ENCODE peak calls at places on chromosomes 4 and X, in six cellular contexts. E, V, I, R, Q and Y are unnamed samples.

GRCh38 chrX:107686792-107687191 is 58.5 kb downstream of the PRPS1 start:
- DNase-seq in E (no peak), V (no peak), Q (no peak), I (no peak), R (no peak), Y (no peak)

GRCh38 chrX:39907964-39908616 is 189.7 kb downstream of the BCOR start:
- DNase-seq in E (no peak), V (no peak), R (no peak), Q (peak; percentile 61), I (peak; percentile 30), Y (peak; percentile 91)

GRCh38 chr4:129862461-129862860 is 766.5 kb downstream of the C4orf33 start:
- DNase-seq in R (no peak), V (no peak), I (no peak), Q (no peak), E (no peak), Y (no peak)

GRCh38 chr4:134722306-134722705 is 520.7 kb upstream of the PABPC4L start:
- DNase-seq in R (no peak), E (no peak), I (no peak), V (no peak), Q (no peak), Y (no peak)

GRCh38 chr4:78092850-78093249 is 35.7 kb downstream of the FRAS1 start:
- DNase-seq in V (no peak), I (no peak), R (no peak), E (no peak), Q (no peak), Y (no peak)

GRCh38 chr4:183729430-183730328 is 70.6 kb downstream of the TRAPPC11 start:
- DNase-seq in R (no peak), I (no peak), E (no peak), Q (peak; percentile 27), V (no peak), Y (no peak)

GRCh38 chr4:53706422-53707032 is 115.2 kb upstream of the LNX1 start:
- DNase-seq in R (peak; percentile 45), E (peak; percentile 38), I (peak; percentile 8), Q (peak; percentile 35), V (no peak), Y (peak; percentile 5)

GRCh38 chr4:82784615-82785247 is 13.9 kb downstream of the SCD5 start:
- DNase-seq in E (no peak), Q (no peak), I (peak; percentile 72), R (no peak), V (no peak), Y (no peak)

GRCh38 chr4:7655549-7656243 is 221.0 kb upstream of the PSAPL1 start:
- DNase-seq in V (no peak), R (no peak), I (peak; percentile 86), E (peak; percentile 28), Q (no peak), Y (no peak)

GRCh38 chrX:253451-254297 is 27.5 kb upstream of the PLCXD1 start:
- DNase-seq in R (no peak), V (no peak), Q (no peak), I (no peak), E (no peak), Y (no peak)

GRCh38 chr4:20367446-20367845 is 115.7 kb downstream of the SLIT2 start:
- DNase-seq in E (no peak), R (no peak), V (no peak), Q (no peak), I (no peak), Y (no peak)

GRCh38 chrX:136453771-136454170 is 34.0 kb upstream of the BRS3 start:
- DNase-seq in V (no peak), Q (no peak), E (no peak), I (no peak), R (no peak), Y (no peak)

GRCh38 chr4:145178740-145179139 is 1.6 kb downstream of the OTUD4 start:
- DNase-seq in V (no peak), E (peak; percentile 43), I (peak; percentile 17), R (no peak), Q (no peak), Y (no peak)

GRCh38 chr4:174702974-174703478 is 126.0 kb downstream of the GLRA3 start:
- DNase-seq in R (no peak), I (no peak), Q (no peak), E (no peak), V (no peak), Y (no peak)

GRCh38 chrX:26783512-26784225 is 567.7 kb downstream of the MAGEB5 start:
- DNase-seq in Q (peak; percentile 65), E (peak; percentile 48), R (no peak), V (peak; percentile 44), I (peak; percentile 14), Y (peak; percentile 40)

GRCh38 chr4:68466185-68466584 is 18.9 kb downstream of the TMPRSS11E start:
- DNase-seq in R (no peak), I (no peak), V (no peak), E (no peak), Q (no peak), Y (peak; percentile 29)

GRCh38 chrX:119008122-119008744 is 33.8 kb downstream of the LONRF3 start:
- DNase-seq in Q (peak; percentile 6), I (peak; percentile 43), E (peak; percentile 37), V (peak; percentile 58), R (no peak), Y (peak; percentile 28)

GRCh38 chr4:41546638-41547037 is 8.7 kb downstream of the LIMCH1 start:
- DNase-seq in V (no peak), R (no peak), I (no peak), E (no peak), Q (no peak), Y (no peak)

DNA sequence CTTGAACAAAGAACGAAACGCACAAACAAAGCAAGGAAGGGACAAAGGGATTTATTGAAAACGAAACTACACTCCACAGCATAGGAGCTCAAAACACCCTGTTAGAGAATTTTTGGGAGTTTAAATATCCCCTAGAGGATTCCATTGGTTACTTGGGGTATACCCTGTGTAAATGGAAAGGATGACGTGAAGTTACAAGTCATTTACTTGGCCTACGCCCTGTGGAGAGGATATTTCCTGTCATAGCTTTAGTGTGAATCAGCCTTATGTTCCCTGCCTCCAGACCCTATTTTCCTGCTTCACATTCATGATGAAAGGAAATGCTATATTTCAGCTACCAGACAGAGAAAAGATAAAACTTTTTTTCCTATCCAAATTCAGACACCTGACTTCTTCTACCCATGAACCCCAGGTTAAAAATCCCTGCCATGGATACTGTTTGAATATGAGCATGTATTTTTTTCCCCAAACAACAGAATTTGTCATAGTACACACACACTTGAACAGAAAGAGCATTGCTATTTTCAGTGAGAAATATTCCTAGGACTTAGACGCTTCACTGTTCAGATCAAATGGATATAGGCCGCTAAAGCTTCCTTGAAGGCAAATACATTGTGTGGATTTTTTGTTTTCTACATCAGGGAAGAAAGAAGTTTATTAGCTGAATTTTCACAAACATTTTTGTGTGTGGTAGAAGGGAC is 20.4 kb downstream of the PIN4 start:
- DNase-seq in V (no peak), I (no peak), Q (no peak), R (no peak), E (no peak), Y (no peak)
- TF ChIP-seq RAD21 in V (no peak), I (no peak), Q (no peak), R (no peak), E (no peak), Y (no peak)

DNA sequence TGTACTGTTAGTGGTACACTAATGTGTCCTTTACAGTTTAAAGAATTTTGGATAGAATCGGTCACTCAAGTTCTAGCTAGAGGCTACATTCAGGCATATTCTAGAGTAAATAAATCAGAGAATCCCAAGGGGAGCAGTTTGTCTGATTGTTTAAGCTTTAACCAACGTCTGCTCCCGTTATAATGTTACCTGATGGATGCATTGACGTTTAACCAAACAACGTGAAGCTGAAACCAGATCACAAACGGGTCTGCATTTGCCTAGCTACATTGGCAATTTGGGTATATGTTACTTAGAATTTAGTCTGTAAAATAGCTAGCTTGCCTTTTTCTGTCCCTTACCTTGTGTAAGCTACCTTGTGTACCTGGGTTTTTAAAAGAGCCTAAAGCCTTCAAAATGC is 1.6 kb downstream of the PI4K2B start:
- DNase-seq in I (no peak), V (no peak), R (no peak), Q (no peak), E (no peak), Y (no peak)
- TF ChIP-seq CHD2 in I (no peak), V (no peak), R (no peak), Q (no peak), E (no peak), Y (no peak)

GRCh38 chr4:124804584-124804983 is 92.1 kb upstream of the ANKRD50 start:
- DNase-seq in E (no peak), R (no peak), V (no peak), Q (no peak), I (no peak), Y (no peak)

GRCh38 chr4:124804041-124804440 is 91.5 kb upstream of the ANKRD50 start:
- DNase-seq in E (no peak), V (no peak), Q (no peak), I (no peak), R (no peak), Y (no peak)

GRCh38 chr4:124806403-124806802 is 93.9 kb upstream of the ANKRD50 start:
- DNase-seq in Q (no peak), I (no peak), V (no peak), E (peak; percentile 1), R (no peak), Y (no peak)

GRCh38 chr4:124810814-124811213 is 98.3 kb upstream of the ANKRD50 start:
- DNase-seq in Q (no peak), I (peak; percentile 1), R (no peak), E (no peak), V (no peak), Y (no peak)

DNA sequence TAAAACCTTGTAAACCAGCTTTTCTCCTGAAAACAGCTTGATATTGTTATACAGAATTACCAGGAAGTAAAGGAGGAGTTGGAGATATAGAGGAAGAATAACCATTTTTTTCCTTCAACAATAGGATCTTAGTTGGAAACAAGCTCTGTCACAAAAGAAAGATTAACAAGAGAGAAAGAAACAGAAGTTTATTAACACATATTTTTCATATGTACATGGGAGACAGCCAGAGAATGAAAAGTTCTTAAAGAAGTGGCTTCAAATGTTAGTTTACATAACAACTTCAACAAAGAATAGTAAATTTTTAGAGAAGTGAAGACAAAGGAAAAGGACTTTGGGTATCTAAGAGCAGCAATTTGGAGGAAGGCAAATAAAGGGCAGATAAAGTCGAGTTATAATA is 94.9 kb upstream of the ANKRD50 start:
- DNase-seq in I (no peak), V (no peak), Q (no peak), E (no peak), R (no peak), Y (no peak)
- TF ChIP-seq RAD21 in I (no peak), V (no peak), Q (no peak), E (no peak), R (no peak), Y (no peak)

GRCh38 chrX:47169726-47170515 is 23.7 kb upstream of the UBA1 start:
- DNase-seq in E (no peak), R (no peak), V (no peak), Q (no peak), I (peak; percentile 14), Y (no peak)
- TF ChIP-seq CHD2 in E (no peak), R (no peak), V (no peak), Q (no peak), I (no peak), Y (no peak)

GRCh38 chr4:112377127-112377635 is 80.0 kb downstream of the ALPK1 start:
- DNase-seq in I (peak; percentile 60), Q (no peak), E (no peak), V (no peak), R (no peak), Y (no peak)
- TF ChIP-seq RAD21 in I (no peak), Q (no peak), E (no peak), V (no peak), R (no peak), Y (no peak)

DNA sequence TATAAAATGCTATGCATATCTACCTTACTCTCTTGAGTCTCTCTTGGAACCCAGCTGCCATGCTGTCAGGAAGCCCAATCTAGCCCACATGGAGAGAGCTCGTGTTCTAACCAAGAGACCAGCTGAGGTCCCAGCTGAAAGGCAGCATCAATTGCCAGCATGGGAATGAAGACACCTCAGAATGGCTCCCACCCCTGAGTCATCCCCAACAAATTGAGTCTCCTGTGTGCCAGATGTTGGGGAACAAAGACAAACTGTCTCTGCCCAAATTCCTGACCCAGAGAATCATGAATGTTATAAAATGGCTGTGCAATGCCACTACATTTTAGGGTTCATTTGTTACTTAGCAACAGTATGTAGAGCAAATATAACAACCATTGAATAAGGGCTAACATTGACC is 105.2 kb upstream of the STX18 start:
- DNase-seq in I (no peak), R (no peak), V (no peak), Q (no peak), E (no peak), Y (no peak)
- TF ChIP-seq CHD2 in I (no peak), R (no peak), V (no peak), Q (no peak), E (no peak), Y (no peak)